ENCODE peak calls at places on chromosomes 11 and 22, in seven cellular contexts. D is ELF-1; V is stimulated activated CD8-positive, alpha-beta memory T cell treated with anti-CD3 and anti-CD28 coated beads, Interleukin-4, amount 100 ng/mL, for 24 hours; Q is T follicular helper cell; M is activated naive CD4-positive, alpha-beta T cell treated with anti-CD3 and anti-CD28 coated beads, Interleukin-2, amount 50 U/mL, for 16 hours; W is cardiac fibroblast; F is skeletal muscle cell. K is an unnamed sample.

GRCh38 chr22:28017558-28017820 is 98.4 kb upstream of the PITPNB start:
- DNase-seq in D (no peak), V (no peak), Q (no peak), M (no peak), W (no peak), F (no peak), K (no peak)

GRCh38 chr11:2366271-2366670 is 10.8 kb upstream of the CD81 start:
- DNase-seq in D (no peak), V (no peak), Q (no peak), M (no peak), W (no peak), F (no peak), K (no peak)

GRCh38 chr11:121596195-121597145 is 143.7 kb upstream of the SORL1-AS1 start:
- DNase-seq in D (no peak), V (no peak), Q (no peak), M (no peak), W (no peak), F (no peak), K (no peak)

GRCh38 chr22:46069518-46070214 is 80.7 kb upstream of the PPARA start:
- DNase-seq in D (no peak), V (no peak), Q (peak), M (peak), W (peak), F (peak), K (peak)

GRCh38 chr22:22881116-22882032 is 6.2 kb upstream of the IGLL5 start:
- DNase-seq in D (no peak), V (no peak), Q (no peak), M (no peak), W (no peak), F (no peak), K (no peak)

GRCh38 chr22:23745780-23746179 is 5.1 kb downstream of the ZNF70 start:
- DNase-seq in D (no peak), V (no peak), Q (no peak), M (no peak), W (no peak), F (no peak), K (no peak)

GRCh38 chr11:97938789-97939188 is 1082.0 kb upstream of the CNTN5 start:
- DNase-seq in D (no peak), V (no peak), Q (no peak), M (no peak), W (no peak), F (peak), K (no peak)

GRCh38 chr11:721913-722811 is 16.1 kb downstream of the EPS8L2 start:
- DNase-seq in D (no peak), V (no peak), Q (peak), M (peak), W (no peak), F (no peak), K (peak)

GRCh38 chr22:43152355-43153071 is 1.2 kb downstream of the TSPO start:
- DNase-seq in D (peak), V (peak), Q (peak), M (peak), W (peak), F (no peak), K (peak)

GRCh38 chr11:122646549-122647340 is 8.8 kb upstream of the UBASH3B start:
- DNase-seq in D (no peak), V (no peak), Q (no peak), M (no peak), W (peak), F (peak), K (no peak)

GRCh38 chr22:42330953-42331525 is 60.6 kb upstream of the TCF20 start:
- DNase-seq in D (peak), V (no peak), Q (no peak), M (no peak), W (no peak), F (no peak), K (no peak)

GRCh38 chr11:74672956-74673895 is 58.0 kb downstream of the CHRDL2 start:
- DNase-seq in D (peak), V (no peak), Q (no peak), M (no peak), W (peak), F (peak), K (no peak)

GRCh38 chr11:44611088-44611487 is 45.6 kb downstream of the CD82 start:
- DNase-seq in D (no peak), V (no peak), Q (no peak), M (no peak), W (no peak), F (no peak), K (no peak)

GRCh38 chr11:47106839-47107520 is 69.7 kb downstream of the ARFGAP2 start:
- DNase-seq in D (no peak), V (no peak), Q (no peak), M (no peak), W (no peak), F (no peak), K (no peak)

GRCh38 chr11:73972187-73972586 is 10.5 kb downstream of the UCP2 start:
- DNase-seq in D (no peak), V (no peak), Q (no peak), M (no peak), W (no peak), F (no peak), K (no peak)

GRCh38 chr11:65375012-65375411 is 7.4 kb downstream of the SLC25A45 start:
- DNase-seq in D (no peak), V (no peak), Q (no peak), M (no peak), W (no peak), F (no peak), K (no peak)

GRCh38 chr22:40178417-40179409 is 988 bp downstream of the TNRC6B start:
- DNase-seq in D (peak), V (no peak), Q (peak), M (peak), W (peak), F (no peak), K (peak)

GRCh38 chr11:122226810-122227379 is 110.9 kb upstream of the BLID start:
- DNase-seq in D (no peak), V (no peak), Q (no peak), M (no peak), W (peak), F (peak), K (no peak)

GRCh38 chr22:24592846-24593809 is at the start of gene LRRC75B:
- DNase-seq in D (peak), V (peak), Q (no peak), M (no peak), W (peak), F (peak), K (no peak)

GRCh38 chr11:16763746-16764145 is 25.3 kb downstream of the C11orf58 start:
- DNase-seq in D (no peak), V (no peak), Q (no peak), M (no peak), W (no peak), F (no peak), K (no peak)

GRCh38 chr11:132685174-132685611 is 847.1 kb downstream of the OPCML start:
- DNase-seq in D (no peak), V (no peak), Q (no peak), M (no peak), W (peak), F (peak), K (no peak)

K was measured in T-helper 17 cell.